ENCODE peak calls at places on chromosomes 13 and 19, in four cellular contexts. Y, Q, F and P are unnamed samples.

GRCh38 chr19:6034512-6034911 is 56.6 kb upstream of the RANBP3 start:
- DNase-seq in Q (no peak), F (no peak), Y (no peak), P (no peak)

GRCh38 chr13:113584870-113585671 is 518 bp downstream of the TFDP1 start:
- DNase-seq in Q (no peak), F (peak; percentile 34), Y (peak; percentile 40), P (peak; percentile 14)

GRCh38 chr19:45423033-45423588 is 606 bp downstream of the ERCC1 start:
- DNase-seq in F (no peak), Y (no peak), Q (no peak), P (no peak)

GRCh38 chr19:46488551-46488950 is 7.1 kb downstream of the PNMA8B start:
- DNase-seq in F (no peak), Q (no peak), Y (no peak), P (no peak)

GRCh38 chr13:29547135-29547534 is 48.4 kb downstream of the SLC7A1 start:
- DNase-seq in Y (no peak), F (no peak), Q (peak; percentile 58), P (no peak)

GRCh38 chr19:46755077-46755852 is 9.0 kb upstream of the STRN4 start:
- DNase-seq in F (no peak), Y (no peak), Q (peak; percentile 26), P (no peak)

GRCh38 chr13:19984430-19985218 is 26.1 kb downstream of the ZMYM2 start:
- DNase-seq in Y (no peak), Q (peak; percentile 48), F (peak; percentile 14), P (peak; percentile 20)

GRCh38 chr13:38099751-38100150 is 230.2 kb upstream of the TRPC4 start:
- DNase-seq in F (no peak), Y (no peak), Q (no peak), P (no peak)

GRCh38 chr13:33446821-33447481 is 161.4 kb upstream of the STARD13 start:
- DNase-seq in Y (peak; percentile 50), Q (no peak), F (no peak), P (no peak)

GRCh38 chr19:43624933-43625332 is 5.5 kb upstream of the ZNF428 start:
- DNase-seq in Y (no peak), Q (no peak), F (peak; percentile 78), P (peak; percentile 78)

GRCh38 chr19:3333662-3334061 is 32.7 kb upstream of the NFIC start:
- DNase-seq in Y (no peak), F (no peak), Q (no peak), P (no peak)

GRCh38 chr13:72469932-72470331 is 257.5 kb downstream of the MZT1 start:
- DNase-seq in F (no peak), Y (no peak), Q (peak; percentile 15), P (no peak)

GRCh38 chr13:46295531-46296464 is 84.1 kb downstream of the LRRC63 start:
- DNase-seq in Q (peak; percentile 96), Y (no peak), F (no peak), P (peak; percentile 85)

GRCh38 chr13:37648604-37649003 is 50.0 kb upstream of the POSTN start:
- DNase-seq in Y (no peak), Q (peak; percentile 86), F (no peak), P (no peak)

GRCh38 chr19:45569619-45570421 is 14.8 kb downstream of the OPA3 start:
- DNase-seq in F (peak; percentile 51), Y (peak; percentile 64), Q (peak; percentile 19), P (peak; percentile 46)

GRCh38 chr13:39016087-39016486 is 21.8 kb downstream of the PROSER1 start:
- DNase-seq in Y (no peak), F (no peak), Q (no peak), P (no peak)

GRCh38 chr13:87376081-87376480 is 295.1 kb upstream of the SLITRK5 start:
- DNase-seq in F (no peak), Y (no peak), Q (peak; percentile 40), P (no peak)

GRCh38 chr19:49432141-49433073 is 7.2 kb downstream of the GFY start:
- DNase-seq in F (no peak), Y (no peak), Q (no peak), P (no peak)

GRCh38 chr19:9720541-9720940 is 45.6 kb upstream of the ZNF562 start:
- DNase-seq in Q (no peak), Y (no peak), F (no peak), P (no peak)

GRCh38 chr13:43057653-43058317 is 34.4 kb downstream of the DNAJC15 start:
- DNase-seq in Q (peak; percentile 58), F (no peak), Y (no peak), P (peak; percentile 68)

GRCh38 chr19:38924383-38924782 is 6.2 kb downstream of the SARS2 start:
- DNase-seq in F (no peak), Y (no peak), Q (no peak), P (no peak)

DNA sequence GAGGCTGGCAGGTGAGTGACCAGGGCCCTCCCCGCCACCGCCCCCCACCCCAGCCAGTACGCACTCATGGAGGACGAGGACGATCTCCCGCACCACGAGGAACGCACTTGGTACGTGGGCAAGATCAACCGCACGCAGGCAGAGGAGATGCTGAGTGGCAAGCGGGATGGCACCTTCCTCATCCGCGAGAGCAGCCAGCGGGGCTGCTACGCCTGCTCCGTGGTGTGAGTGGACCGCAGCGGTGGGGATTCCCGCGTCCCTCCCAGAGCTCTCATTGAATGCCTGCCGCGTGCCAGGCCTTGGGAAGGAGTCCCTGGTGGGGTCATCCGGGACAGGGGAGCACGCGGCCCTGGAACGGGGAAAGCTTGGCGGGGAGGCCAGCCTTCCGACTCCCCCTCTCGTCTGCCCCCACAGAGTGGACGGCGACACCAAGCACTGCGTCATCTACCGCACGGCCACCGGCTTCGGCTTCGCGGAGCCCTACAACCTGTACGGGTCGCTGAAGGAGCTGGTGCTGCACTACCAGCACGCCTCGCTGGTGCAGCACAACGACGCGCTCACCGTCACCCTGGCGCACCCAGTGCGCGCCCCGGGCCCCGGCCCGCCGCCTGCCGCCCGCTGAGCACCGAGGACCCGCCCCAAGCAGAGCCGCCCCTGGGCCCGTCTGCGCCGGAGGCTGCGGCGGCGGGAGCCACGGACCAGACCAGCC is 4.8 kb upstream of the IFI30 start:
- DNase-seq in F (no peak), Y (no peak), Q (no peak), P (no peak)
- H3K36me3 ChIP-seq in F (no peaks in the 10 kb centered on the region), Y (peaks cover 1% of the 10 kb centered on the region), Q (peaks cover 13% of the 10 kb centered on the region), P (peaks cover 7% of the 10 kb centered on the region)

GRCh38 chr13:110176431-110176830 is 130.5 kb downstream of the COL4A1 start:
- DNase-seq in F (no peak), Q (no peak), Y (no peak), P (no peak)

GRCh38 chr13:110168999-110169933 is 137.7 kb downstream of the COL4A1 start:
- DNase-seq in Q (no peak), F (no peak), Y (no peak), P (no peak)

GRCh38 chr13:110170020-110170790 is 136.8 kb downstream of the COL4A1 start:
- DNase-seq in F (no peak), Y (no peak), Q (no peak), P (no peak)

GRCh38 chr13:110177790-110178189 is 129.2 kb downstream of the COL4A1 start:
- DNase-seq in Y (no peak), Q (no peak), F (no peak), P (no peak)

DNA sequence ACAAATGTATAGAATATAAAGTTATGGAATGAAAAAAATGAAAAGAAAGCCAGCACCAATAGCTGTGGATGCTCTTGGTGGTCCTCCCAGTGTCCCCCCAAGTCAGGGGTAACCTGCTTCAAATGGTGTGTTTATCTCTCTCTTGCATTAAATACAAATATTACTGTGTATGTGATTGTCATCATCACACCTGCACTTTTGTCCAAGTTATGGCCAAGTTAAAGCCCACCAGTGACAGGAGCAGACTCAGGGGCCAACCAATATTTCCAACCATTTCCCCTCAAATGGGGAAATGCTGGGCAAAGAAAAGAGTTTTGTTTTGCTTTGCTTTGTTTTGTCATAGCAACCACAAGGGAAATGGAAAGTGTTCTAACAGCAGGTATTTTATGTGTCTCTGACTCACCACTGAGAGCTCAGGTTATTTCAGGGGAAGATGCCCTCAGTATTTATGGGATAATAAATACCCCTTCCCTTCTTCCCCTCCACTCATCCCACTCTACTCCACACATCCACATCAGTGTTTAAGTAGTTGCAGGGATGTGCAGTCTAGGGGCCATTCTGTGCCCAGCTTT is 133.6 kb downstream of the COL4A1 start:
- DNase-seq in Y (no peak), F (no peak), Q (no peak), P (no peak)
- H3K36me3 ChIP-seq in Y (no peaks in the 10 kb centered on the region), F (no peaks in the 10 kb centered on the region), Q (peaks cover 13% of the 10 kb centered on the region), P (no peaks in the 10 kb centered on the region)

GRCh38 chr19:51694318-51695085 is 1.4 kb downstream of the SPACA6 start:
- DNase-seq in Y (no peak), Q (no peak), F (no peak), P (no peak)
- H3K36me3 ChIP-seq in Y (no peaks in the 10 kb centered on the region), Q (peaks cover 26% of the 10 kb centered on the region), F (no peaks in the 10 kb centered on the region), P (no peaks in the 10 kb centered on the region)

GRCh38 chr19:21022996-21023395 is 2.5 kb downstream of the ZNF430 start:
- DNase-seq in Y (no peak), F (no peak), Q (peak; percentile 85), P (peak; percentile 44)

GRCh38 chr19:21023901-21024300 is 3.4 kb downstream of the ZNF430 start:
- DNase-seq in Q (peak; percentile 68), Y (no peak), F (no peak), P (no peak)

DNA sequence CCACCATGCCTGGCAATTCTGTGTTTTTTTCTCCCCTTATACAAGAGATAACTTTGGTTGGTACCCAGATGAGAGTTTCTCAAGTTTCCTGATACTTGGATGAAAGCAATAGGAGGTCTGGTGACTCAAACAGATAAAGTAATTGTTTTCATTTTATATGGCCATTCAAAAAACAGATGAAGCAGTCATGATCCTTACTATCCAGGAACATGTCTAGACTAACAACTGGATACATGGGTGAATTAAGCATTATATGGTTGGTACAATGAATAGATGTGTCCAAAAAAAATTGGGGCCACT is 8.5 kb downstream of the ZNF430 start:
- DNase-seq in F (no peak), Q (peak; percentile 12), Y (no peak), P (no peak)
- H3K36me3 ChIP-seq in F (peaks cover 2% of the 10 kb centered on the region), Q (no peaks in the 10 kb centered on the region), Y (no peaks in the 10 kb centered on the region), P (peaks cover 8% of the 10 kb centered on the region)

DNA sequence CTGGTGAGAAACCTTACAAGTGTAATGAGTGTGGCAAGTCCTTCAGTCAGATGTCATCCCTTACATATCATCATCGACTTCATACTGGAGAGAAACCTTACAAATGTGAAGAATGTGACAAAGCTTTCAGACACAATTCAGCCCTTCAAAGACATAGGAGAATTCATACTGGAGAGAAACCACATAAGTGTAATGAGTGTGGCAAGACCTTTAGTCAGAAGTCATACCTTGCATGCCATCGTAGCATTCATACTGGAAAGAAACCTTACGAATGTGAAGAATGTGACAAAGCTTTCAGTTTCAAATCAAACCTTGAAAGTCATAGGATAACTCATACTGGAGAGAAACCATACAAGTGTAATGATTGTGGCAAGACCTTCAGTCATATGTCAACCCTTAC is 13.6 kb upstream of the ZNF765 start:
- DNase-seq in Q (no peak), F (no peak), Y (no peak), P (no peak)
- H3K36me3 ChIP-seq in Q (no peaks in the 10 kb centered on the region), F (no peaks in the 10 kb centered on the region), Y (no peaks in the 10 kb centered on the region), P (peaks cover 34% of the 10 kb centered on the region)